ENCODE peak calls at places on chromosomes 3 and 15, in seven cellular contexts. X is T1000, M is activated T-helper 1 cell treated with Interleukin-2 at 50 U/mL for 16 hours, L is HEK293T, D is hippocampal formation, K is ACHN, G is ELR. J is an unnamed sample.

GRCh38 chr15:95325763-95326688 is 1004.5 kb upstream of the NR2F2 start:
- DNase-seq in X (no peak), M (no peak), L (peak; percentile 22), D (no peak), K (no peak), G (no peak), J (no peak)

GRCh38 chr15:69929905-69930630 is 167.6 kb downstream of the TLE3 start:
- DNase-seq in X (no peak), M (no peak), L (no peak), D (no peak), K (no peak), G (no peak), J (no peak)

GRCh38 chr15:49037546-49037940 is 8.7 kb downstream of the SECISBP2L start:
- DNase-seq in X (no peak), M (no peak), L (no peak), D (no peak), K (peak; percentile 54), G (peak; percentile 61), J (no peak)

GRCh38 chr15:75578948-75579908 is at the start of gene PTPN9:
- DNase-seq in X (peak; percentile 45), M (peak; percentile 50), L (peak; percentile 85), D (peak; percentile 71), K (peak; percentile 78), G (peak; percentile 85), J (peak; percentile 90)

GRCh38 chr15:31357148-31357547 is 30.5 kb downstream of the KLF13 start:
- DNase-seq in X (no peak), M (no peak), L (no peak), D (no peak), K (no peak), G (no peak), J (no peak)

GRCh38 chr15:100758554-100758953 is 121.1 kb upstream of the ALDH1A3 start:
- DNase-seq in X (no peak), M (no peak), L (no peak), D (no peak), K (no peak), G (no peak), J (no peak)

GRCh38 chr3:24601500-24601899 is 106.8 kb upstream of the THRB start:
- DNase-seq in X (no peak), M (no peak), L (no peak), D (no peak), K (no peak), G (no peak), J (no peak)

GRCh38 chr3:141050576-141050912 is 603 bp upstream of the SPSB4 start:
- DNase-seq in X (no peak), M (no peak), L (no peak), D (no peak), K (no peak), G (no peak), J (no peak)

GRCh38 chr15:39682366-39682765 is 100.3 kb downstream of the FSIP1 start:
- DNase-seq in X (no peak), M (no peak), L (no peak), D (no peak), K (no peak), G (no peak), J (no peak)

GRCh38 chr15:30872341-30872748 is 31.4 kb upstream of the FAN1 start:
- DNase-seq in X (peak; percentile 57), M (no peak), L (no peak), D (no peak), K (no peak), G (peak; percentile 40), J (no peak)

GRCh38 chr3:171748341-171748918 is 61.9 kb downstream of the PLD1 start:
- DNase-seq in X (no peak), M (no peak), L (no peak), D (no peak), K (no peak), G (no peak), J (no peak)

GRCh38 chr15:36005542-36005941 is 459.6 kb upstream of the DPH6 start:
- DNase-seq in X (no peak), M (no peak), L (no peak), D (no peak), K (no peak), G (no peak), J (peak; percentile 64)

GRCh38 chr3:13288732-13289718 is 131.1 kb downstream of the NUP210 start:
- DNase-seq in X (no peak), M (no peak), L (no peak), D (no peak), K (no peak), G (no peak), J (no peak)

GRCh38 chr3:150409125-150409526 is 1.0 kb downstream of the TSC22D2 start:
- DNase-seq in X (no peak), M (no peak), L (no peak), D (no peak), K (no peak), G (no peak), J (no peak)

GRCh38 chr3:149384911-149385321 is 7.5 kb upstream of the TM4SF1 start:
- DNase-seq in X (no peak), M (no peak), L (no peak), D (no peak), K (no peak), G (peak; percentile 84), J (no peak)

GRCh38 chr3:138348950-138349739 is 766 bp downstream of the MRAS start:
- DNase-seq in X (no peak), M (no peak), L (peak; percentile 16), D (peak; percentile 47), K (peak; percentile 18), G (peak; percentile 37), J (no peak)

GRCh38 chr3:127689266-127689860 is 16.6 kb downstream of the ABTB1 start:
- DNase-seq in X (no peak), M (no peak), L (no peak), D (no peak), K (no peak), G (no peak), J (peak; percentile 2)

GRCh38 chr3:112775011-112775742 is 71.5 kb downstream of the CD200R1L start:
- DNase-seq in X (no peak), M (no peak), L (no peak), D (no peak), K (no peak), G (no peak), J (no peak)

J was measured in BE2C.